ENCODE peak calls at places on chromosome 4, in nine cellular contexts. E is stimulated activated CD4-positive, alpha-beta T cell treated with anti-CD3 and anti-CD28 coated beads, Interleukin-2, amount 100 ng/mL, for 24 hours; C is HepG2; X is HT1080; D is CD4-positive, alpha-beta memory T cell; J is ACHN; N is T-cell; W is naive thymus-derived CD8-positive, alpha-beta T cell; K is fibroblast of the conjunctiva. G is an unnamed sample.
A peak's percentile ranks its signal among the peaks of the same experiment; 100 is the strongest.

GRCh38 chr4:112112590-112113170 is 32.6 kb upstream of the FAM241A start:
- DNase-seq in K (no peak), D (no peak), C (peak; percentile 14), E (no peak), X (no peak), J (no peak), W (no peak), N (no peak), G (no peak)

GRCh38 chr4:158710814-158711213 is 12.4 kb downstream of the PPID start:
- DNase-seq in C (no peak), D (no peak), K (no peak), J (no peak), X (no peak), N (no peak), E (no peak), W (no peak), G (no peak)

GRCh38 chr4:8297691-8298485 is 28.3 kb downstream of the HTRA3 start:
- DNase-seq in E (no peak), X (no peak), N (no peak), W (no peak), D (no peak), K (no peak), J (no peak), C (no peak), G (no peak)

GRCh38 chr4:20754091-20754490 is 53.8 kb downstream of the PACRGL start:
- DNase-seq in N (no peak), K (no peak), X (no peak), C (no peak), J (no peak), D (no peak), W (no peak), E (no peak), G (no peak)

GRCh38 chr4:123444298-123444731 is 47.7 kb downstream of the SPRY1 start:
- DNase-seq in E (no peak), W (no peak), K (no peak), N (peak; percentile 6), D (no peak), X (no peak), C (peak; percentile 93), J (no peak), G (no peak)

GRCh38 chr4:42570221-42570620 is 86.7 kb downstream of the ATP8A1 start:
- DNase-seq in W (no peak), E (no peak), D (no peak), N (no peak), J (no peak), K (no peak), C (no peak), X (no peak), G (peak; percentile 84)

GRCh38 chr4:76809594-76810305 is 88.2 kb downstream of the SOWAHB start:
- DNase-seq in K (no peak), D (no peak), N (no peak), W (no peak), E (no peak), J (peak; percentile 45), X (peak; percentile 21), C (peak; percentile 70), G (no peak)

GRCh38 chr4:118682928-118683327 is 2.3 kb upstream of the METTL14 start:
- DNase-seq in D (no peak), X (peak; percentile 36), J (peak; percentile 29), K (peak; percentile 8), W (no peak), E (no peak), N (no peak), C (peak; percentile 30), G (peak; percentile 39)

GRCh38 chr4:152382057-152382785 is 153.7 kb downstream of the FBXW7 start:
- DNase-seq in W (no peak), D (no peak), K (no peak), E (no peak), X (no peak), C (no peak), J (peak; percentile 3), N (no peak), G (no peak)

GRCh38 chr4:20185103-20185502 is 66.6 kb upstream of the SLIT2 start:
- DNase-seq in X (no peak), K (no peak), E (no peak), W (no peak), N (no peak), C (no peak), J (no peak), D (no peak), G (no peak)

GRCh38 chr4:88522702-88523324 is 763 bp downstream of the PYURF start:
- DNase-seq in N (no peak), E (peak; percentile 50), X (peak; percentile 43), J (peak; percentile 24), K (no peak), W (no peak), D (peak; percentile 42), C (peak; percentile 9), G (peak; percentile 49)

GRCh38 chr4:155342142-155342541 is 34.6 kb downstream of the MAP9 start:
- DNase-seq in N (no peak), K (peak; percentile 16), J (no peak), C (no peak), W (no peak), E (no peak), X (peak; percentile 84), D (no peak), G (peak; percentile 39)

GRCh38 chr4:14787894-14788293 is 214.4 kb upstream of the CPEB2 start:
- DNase-seq in D (no peak), N (no peak), X (peak; percentile 33), K (no peak), J (peak; percentile 41), C (no peak), E (no peak), W (no peak), G (peak; percentile 41)